ENCODE peak calls at places on chromosomes 16 and 17, in four cellular contexts. M, H, Y and R are unnamed samples.

GRCh38 chr17:32015245-32016013 is 8.2 kb downstream of the LRRC37B start:
- DNase-seq in Y (no peak), H (no peak), M (peak), R (no peak)

GRCh38 chr17:66506641-66507040 is 204.2 kb downstream of the PRKCA start:
- DNase-seq in Y (no peak), M (no peak), H (no peak), R (no peak)

GRCh38 chr16:9447699-9448098 is 356.3 kb downstream of the HAPSTR1 start:
- DNase-seq in H (no peak), M (no peak), Y (no peak), R (no peak)

GRCh38 chr16:52547001-52547833 is at the start of gene TOX3:
- DNase-seq in Y (no peak), M (peak), H (no peak), R (no peak)

GRCh38 chr17:15384142-15384803 is 42.9 kb upstream of the TEKT3 start:
- DNase-seq in H (no peak), M (no peak), Y (no peak), R (no peak)

GRCh38 chr16:25066747-25067631 is 44.6 kb upstream of the LCMT1 start:
- DNase-seq in M (peak), Y (peak), H (no peak), R (peak)

GRCh38 chr17:41680426-41681040 is 8.2 kb upstream of the EIF1 start:
- DNase-seq in M (no peak), H (no peak), Y (no peak), R (no peak)

GRCh38 chr16:57637424-57637823 is 9.0 kb downstream of the ADGRG1 start:
- DNase-seq in Y (no peak), M (no peak), H (no peak), R (no peak)

GRCh38 chr17:44374306-44375195 is 10.9 kb upstream of the FAM171A2 start:
- DNase-seq in H (no peak), Y (peak), M (no peak), R (peak)

GRCh38 chr17:50863221-50863843 is 2.8 kb downstream of the TOB1 start:
- DNase-seq in H (no peak), M (peak), Y (no peak), R (peak)

GRCh38 chr17:7120123-7120522 is 5.5 kb upstream of the ASGR2 start:
- DNase-seq in Y (no peak), M (no peak), H (no peak), R (no peak)

GRCh38 chr17:46020023-46020735 is 21.1 kb downstream of the STH start:
- DNase-seq in M (no peak), H (peak), Y (no peak), R (no peak)

GRCh38 chr16:80751167-80751566 is 53.2 kb downstream of the CDYL2 start:
- DNase-seq in Y (no peak), M (no peak), H (no peak), R (no peak)

GRCh38 chr17:41494524-41494923 is 4.8 kb upstream of the KRT36 start:
- DNase-seq in M (no peak), H (no peak), Y (no peak), R (peak)

DNA sequence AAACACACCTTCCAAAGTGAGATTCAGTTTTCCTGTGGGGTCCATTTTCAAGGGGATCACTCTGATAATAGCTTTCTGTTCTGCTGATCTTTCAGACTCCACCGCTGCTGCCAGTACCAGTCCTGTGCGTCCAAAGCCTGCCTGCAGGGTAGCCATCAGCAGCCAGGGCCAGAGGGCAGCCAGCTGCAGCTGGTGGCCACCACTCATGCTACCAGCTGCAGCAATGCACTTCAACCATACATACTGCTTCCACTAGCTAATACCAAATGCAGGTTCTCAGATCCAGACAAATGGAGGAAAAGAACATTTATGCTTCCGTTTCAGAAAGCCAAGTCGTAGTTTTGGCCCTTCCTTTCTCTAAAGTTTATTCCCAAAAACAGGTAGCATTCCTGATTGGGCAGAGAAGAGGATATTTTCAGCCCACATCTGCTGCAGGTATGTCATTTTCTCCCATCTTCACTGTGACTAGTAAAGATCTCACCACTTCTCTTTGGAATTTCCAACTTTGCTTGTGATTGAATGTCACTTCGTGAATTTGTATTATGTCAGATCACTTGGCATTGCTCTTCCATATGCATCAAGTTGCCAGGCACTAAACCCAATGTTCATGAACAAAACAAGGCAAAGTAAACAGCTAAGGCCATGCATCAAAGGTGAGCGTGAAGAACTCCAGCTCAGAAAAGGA is 1.8 kb downstream of the RNF43 start:
- DNase-seq in M (no peak), Y (no peak), H (no peak), R (peak)
- TF ChIP-seq FOXK2 in M (no peak), Y (no peak), H (no peak), R (no peak)

GRCh38 chr17:77454560-77455095 is 313.9 kb downstream of the SEC14L1 start:
- DNase-seq in Y (no peak), M (no peak), H (no peak), R (peak)

GRCh38 chr17:77455878-77456234 is 315.1 kb downstream of the SEC14L1 start:
- DNase-seq in M (no peak), Y (no peak), H (no peak), R (no peak)

GRCh38 chr17:77451894-77452852 is 311.4 kb downstream of the SEC14L1 start:
- DNase-seq in Y (no peak), H (no peak), M (no peak), R (peak)

GRCh38 chr17:77455111-77455877 is 314.5 kb downstream of the SEC14L1 start:
- DNase-seq in M (no peak), Y (no peak), H (no peak), R (peak)

DNA sequence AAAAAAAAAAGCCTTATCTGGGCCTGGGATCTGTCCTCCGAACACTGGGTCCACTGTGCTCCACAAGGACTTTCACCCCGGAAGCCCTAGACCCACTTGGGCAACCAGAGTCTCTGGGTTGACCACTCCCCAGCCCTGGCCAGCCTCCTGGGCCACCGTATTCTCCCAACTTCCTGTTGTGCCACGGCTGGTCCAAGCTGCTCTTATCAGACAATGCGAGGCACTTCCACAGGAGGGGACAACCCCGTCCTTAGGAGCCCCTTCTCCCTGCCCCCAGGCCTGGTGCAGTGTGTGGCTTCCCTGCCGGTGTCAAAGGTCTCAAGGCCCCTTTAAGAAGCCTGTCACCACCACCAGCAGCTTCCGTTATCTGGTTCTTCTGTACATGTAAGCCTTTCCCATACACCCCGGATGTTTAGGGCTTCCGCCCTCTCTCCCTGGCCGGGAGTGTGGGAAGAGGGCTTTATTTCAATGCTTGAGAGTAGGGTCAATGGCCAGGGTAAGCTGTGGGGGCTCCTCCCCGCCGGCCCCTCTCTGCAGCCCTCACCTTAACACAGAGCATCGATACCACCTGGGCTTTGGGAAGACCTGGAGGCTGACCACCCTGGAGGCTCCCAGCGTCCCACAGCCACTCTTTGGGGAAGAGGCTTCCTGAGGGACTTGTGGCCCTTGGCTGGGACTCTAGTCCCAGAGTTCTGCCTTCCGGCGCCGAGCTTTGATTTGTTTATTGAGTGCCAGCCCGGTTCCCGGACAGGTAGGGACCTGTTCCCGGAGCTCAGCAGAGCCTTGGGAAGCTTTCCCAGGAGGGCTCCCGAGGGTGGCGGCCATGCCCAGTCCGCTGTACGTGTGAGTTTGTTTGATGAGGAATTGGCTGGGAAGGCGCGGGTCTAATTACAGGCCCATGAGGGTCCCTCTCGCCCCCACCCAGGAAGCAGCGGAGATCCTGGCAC is 313.1 kb downstream of the SEC14L1 start:
- DNase-seq in M (no peak), H (no peak), Y (peak), R (peak)
- TF ChIP-seq FOXK2 in M (no peak), H (no peak), Y (no peak), R (peak)

GRCh38 chr16:21720533-21720932 is 56.8 kb downstream of the OTOA start:
- DNase-seq in H (no peak), Y (no peak), M (no peak), R (no peak)

GRCh38 chr16:21727344-21727743 is 63.6 kb downstream of the OTOA start:
- DNase-seq in Y (no peak), M (no peak), H (no peak), R (no peak)

GRCh38 chr16:21717608-21718007 is 53.8 kb downstream of the OTOA start:
- DNase-seq in M (no peak), H (no peak), Y (no peak), R (no peak)

GRCh38 chr16:21723532-21723931 is 59.8 kb downstream of the OTOA start:
- DNase-seq in M (no peak), H (no peak), Y (no peak), R (no peak)

GRCh38 chr16:21722771-21723460 is 59.1 kb downstream of the OTOA start:
- DNase-seq in H (no peak), Y (no peak), M (no peak), R (no peak)
- TF ChIP-seq FOXK2 in H (no peak), Y (no peak), M (no peak), R (no peak)

GRCh38 chr17:9959377-9959981 is 54.4 kb upstream of the RCVRN start:
- DNase-seq in M (peak), H (no peak), Y (peak), R (peak)

GRCh38 chr17:9958586-9959281 is 53.7 kb upstream of the RCVRN start:
- DNase-seq in M (no peak), H (no peak), Y (no peak), R (no peak)

GRCh38 chr17:9951803-9952202 is 46.7 kb upstream of the RCVRN start:
- DNase-seq in M (no peak), H (no peak), Y (no peak), R (no peak)

GRCh38 chr17:9956474-9957131 is 51.5 kb upstream of the RCVRN start:
- DNase-seq in H (no peak), Y (no peak), M (no peak), R (no peak)

DNA sequence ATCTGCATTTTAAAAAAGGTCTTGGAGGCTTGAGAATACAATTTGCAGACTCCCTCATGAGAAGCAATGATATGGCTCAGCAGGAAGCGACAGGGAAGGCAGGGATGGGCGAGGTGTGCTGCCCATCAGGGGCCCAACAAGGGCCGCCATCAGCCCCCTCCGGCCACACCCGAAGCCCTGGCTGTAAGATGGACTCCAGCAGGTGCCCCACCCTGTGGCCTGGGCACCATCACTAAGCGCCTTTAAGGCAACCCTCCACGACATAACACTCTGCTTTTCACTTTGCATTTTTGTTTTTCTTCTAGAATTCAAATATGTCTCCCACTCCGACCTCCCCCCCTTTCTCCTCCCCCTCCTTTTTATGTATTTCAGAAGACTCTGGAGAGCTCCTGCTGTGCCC is 52.2 kb upstream of the RCVRN start:
- DNase-seq in M (no peak), Y (no peak), H (no peak), R (no peak)
- TF ChIP-seq FOXK2 in M (no peak), Y (no peak), H (no peak), R (no peak)

GRCh38 chr16:5017678-5017969 is 16.1 kb downstream of the NAGPA start:
- DNase-seq in M (no peak), Y (no peak), H (no peak), R (no peak)

GRCh38 chr16:5016967-5017677 is 16.6 kb downstream of the NAGPA start:
- DNase-seq in Y (no peak), H (no peak), M (no peak), R (no peak)

GRCh38 chr16:5015887-5016286 is 17.8 kb downstream of the NAGPA start:
- DNase-seq in M (no peak), H (no peak), Y (no peak), R (no peak)

GRCh38 chr16:5012887-5013286 is 20.8 kb downstream of the NAGPA start:
- DNase-seq in M (no peak), H (no peak), Y (no peak), R (no peak)

GRCh38 chr16:5015351-5015750 is 18.4 kb downstream of the NAGPA start:
- DNase-seq in Y (peak), M (no peak), H (no peak), R (no peak)
- TF ChIP-seq FOXK2 in Y (no peak), M (no peak), H (no peak), R (no peak)

GRCh38 chr17:75393523-75394331 is 11.8 kb downstream of the GRB2 start:
- DNase-seq in M (peak), H (peak), Y (peak), R (peak)
- TF ChIP-seq FOXK2 in M (no peak), H (peak), Y (peak), R (no peak)

DNA sequence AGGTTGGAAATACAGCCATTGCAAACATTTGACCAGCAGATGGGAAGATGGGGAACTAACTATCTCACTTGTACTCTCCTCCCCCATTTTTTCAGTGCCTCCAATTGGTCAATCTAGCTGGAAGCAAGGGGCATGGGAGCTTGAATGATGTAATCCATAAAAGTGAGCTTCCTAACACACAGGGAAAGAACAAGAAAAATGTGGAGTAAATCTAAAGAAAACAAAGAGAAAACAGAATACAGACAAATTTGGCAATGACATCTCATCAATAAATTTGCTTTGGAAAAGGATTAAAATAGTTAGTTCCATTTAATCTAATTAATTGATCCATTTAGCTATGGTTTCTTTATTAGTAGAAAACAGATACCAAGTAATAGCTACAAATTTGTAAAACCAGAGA is 592.6 kb upstream of the SOX9 start:
- DNase-seq in H (no peak), Y (no peak), M (no peak), R (no peak)
- TF ChIP-seq FOXK2 in H (no peak), Y (no peak), M (no peak), R (no peak)